ENCODE peak calls at places on chromosome 20, in five cellular contexts. N is prostate gland, V is esophagus squamous epithelium, A is left lung, H is bronchial epithelial cell. G is an unnamed sample.

GRCh38 chr20:10090588-10091166 is 55.9 kb downstream of the ANKEF1 start:
- DNase-seq in N (peak; percentile 38), V (no peak), A (peak; percentile 37), H (peak; percentile 74), G (peak; percentile 79)

GRCh38 chr20:2892376-2892775 is 19.1 kb downstream of the PTPRA start:
- DNase-seq in N (no peak), V (no peak), A (no peak), H (no peak), G (no peak)

GRCh38 chr20:59813126-59813947 is 120.1 kb downstream of the SYCP2 start:
- DNase-seq in N (no peak), V (no peak), A (no peak), H (no peak), G (no peak)

GRCh38 chr20:64146301-64146935 is 17.8 kb upstream of the MYT1 start:
- DNase-seq in N (no peak), V (no peak), A (no peak), H (no peak), G (no peak)

GRCh38 chr20:59603727-59604608 is at the start of gene PHACTR3:
- DNase-seq in N (no peak), V (no peak), A (no peak), H (no peak), G (no peak)

GRCh38 chr20:90651-91050 is 3.2 kb downstream of the DEFB125 start:
- DNase-seq in N (no peak), V (no peak), A (no peak), H (peak; percentile 92), G (peak; percentile 91)

GRCh38 chr20:63461364-63461763 is 11.1 kb downstream of the KCNQ2 start:
- DNase-seq in N (no peak), V (no peak), A (no peak), H (no peak), G (no peak)

GRCh38 chr20:14879020-14879697 is 541.7 kb upstream of the FLRT3 start:
- DNase-seq in N (no peak), V (no peak), A (no peak), H (peak; percentile 99), G (peak; percentile 95)

GRCh38 chr20:56391596-56392281 is at the start of gene AURKA:
- DNase-seq in N (no peak), V (no peak), A (no peak), H (no peak), G (no peak)

GRCh38 chr20:61186771-61187170 is 65.3 kb upstream of the CDH4 start:
- DNase-seq in N (no peak), V (no peak), A (no peak), H (peak; percentile 1), G (no peak)

GRCh38 chr20:57574954-57575353 is 14.0 kb downstream of the PCK1 start:
- DNase-seq in N (no peak), V (no peak), A (no peak), H (no peak), G (no peak)

GRCh38 chr20:3080939-3081388 is 3.6 kb downstream of the AVP start:
- DNase-seq in N (no peak), V (no peak), A (peak; percentile 47), H (no peak), G (no peak)

GRCh38 chr20:14672066-14672465 is 334.7 kb upstream of the FLRT3 start:
- DNase-seq in N (no peak), V (no peak), A (no peak), H (no peak), G (no peak)

GRCh38 chr20:3168079-3168828 is 5.1 kb downstream of the LZTS3 start:
- DNase-seq in N (peak; percentile 38), V (no peak), A (no peak), H (no peak), G (no peak)

GRCh38 chr20:11447371-11448100 is 470.2 kb upstream of the BTBD3 start:
- DNase-seq in N (no peak), V (no peak), A (no peak), H (no peak), G (no peak)

GRCh38 chr20:62428396-62429160 is 1.2 kb upstream of the RBBP8NL start:
- DNase-seq in N (no peak), V (no peak), A (no peak), H (no peak), G (no peak)

GRCh38 chr20:438581-439469 is 23.5 kb downstream of the TBC1D20 start:
- DNase-seq in N (no peak), V (no peak), A (no peak), H (no peak), G (no peak)

GRCh38 chr20:58647814-58648501 is 3.1 kb upstream of the STX16 start:
- DNase-seq in N (peak; percentile 58), V (no peak), A (no peak), H (no peak), G (no peak)

GRCh38 chr20:1405801-1406200 is 12.9 kb upstream of the FKBP1A start:
- DNase-seq in N (no peak), V (no peak), A (no peak), H (no peak), G (no peak)

GRCh38 chr20:63441777-63442493 is 30.5 kb downstream of the KCNQ2 start:
- DNase-seq in N (peak; percentile 22), V (no peak), A (no peak), H (peak; percentile 2), G (peak; percentile 7)

GRCh38 chr20:6562111-6562510 is 205.4 kb upstream of the BMP2 start:
- DNase-seq in N (no peak), V (no peak), A (no peak), H (peak; percentile 85), G (peak; percentile 91)

GRCh38 chr20:50681359-50682064 is 9.8 kb downstream of the RIPOR3 start:
- DNase-seq in N (no peak), V (no peak), A (no peak), H (no peak), G (no peak)

GRCh38 chr20:12969071-12969669 is 39.6 kb upstream of the SPTLC3 start:
- DNase-seq in N (no peak), V (no peak), A (no peak), H (peak; percentile 55), G (peak; percentile 53)

GRCh38 chr20:59159091-59159821 is 4.4 kb upstream of the ZNF831 start:
- DNase-seq in N (no peak), V (no peak), A (no peak), H (no peak), G (no peak)

GRCh38 chr20:57428611-57429496 is 37.7 kb downstream of the RBM38 start:
- DNase-seq in N (no peak), V (no peak), A (no peak), H (no peak), G (no peak)

GRCh38 chr20:38504368-38505090 is 31.9 kb downstream of the RALGAPB start:
- DNase-seq in N (no peak), V (no peak), A (no peak), H (no peak), G (no peak)

GRCh38 chr20:41654884-41655283 is 36.7 kb upstream of the CHD6 start:
- DNase-seq in N (no peak), V (no peak), A (no peak), H (no peak), G (peak; percentile 42)

GRCh38 chr20:38139919-38140753 is 24.9 kb downstream of the TGM2 start:
- DNase-seq in N (no peak), V (no peak), A (peak; percentile 25), H (no peak), G (no peak)

GRCh38 chr20:1894471-1894950 is 696 bp upstream of the SIRPA start:
- DNase-seq in N (peak; percentile 59), V (no peak), A (no peak), H (no peak), G (peak; percentile 71)

GRCh38 chr20:41133709-41134361 is 3.5 kb upstream of the PLCG1 start:
- DNase-seq in N (peak; percentile 63), V (no peak), A (no peak), H (peak; percentile 98), G (peak; percentile 99)

GRCh38 chr20:48761023-48761785 is 66.6 kb downstream of the PREX1 start:
- DNase-seq in N (no peak), V (no peak), A (peak; percentile 71), H (no peak), G (no peak)
- TF ChIP-seq CTCF in N (no peak), V (no peak), A (no peak), H (no peak), G (no peak)

DNA sequence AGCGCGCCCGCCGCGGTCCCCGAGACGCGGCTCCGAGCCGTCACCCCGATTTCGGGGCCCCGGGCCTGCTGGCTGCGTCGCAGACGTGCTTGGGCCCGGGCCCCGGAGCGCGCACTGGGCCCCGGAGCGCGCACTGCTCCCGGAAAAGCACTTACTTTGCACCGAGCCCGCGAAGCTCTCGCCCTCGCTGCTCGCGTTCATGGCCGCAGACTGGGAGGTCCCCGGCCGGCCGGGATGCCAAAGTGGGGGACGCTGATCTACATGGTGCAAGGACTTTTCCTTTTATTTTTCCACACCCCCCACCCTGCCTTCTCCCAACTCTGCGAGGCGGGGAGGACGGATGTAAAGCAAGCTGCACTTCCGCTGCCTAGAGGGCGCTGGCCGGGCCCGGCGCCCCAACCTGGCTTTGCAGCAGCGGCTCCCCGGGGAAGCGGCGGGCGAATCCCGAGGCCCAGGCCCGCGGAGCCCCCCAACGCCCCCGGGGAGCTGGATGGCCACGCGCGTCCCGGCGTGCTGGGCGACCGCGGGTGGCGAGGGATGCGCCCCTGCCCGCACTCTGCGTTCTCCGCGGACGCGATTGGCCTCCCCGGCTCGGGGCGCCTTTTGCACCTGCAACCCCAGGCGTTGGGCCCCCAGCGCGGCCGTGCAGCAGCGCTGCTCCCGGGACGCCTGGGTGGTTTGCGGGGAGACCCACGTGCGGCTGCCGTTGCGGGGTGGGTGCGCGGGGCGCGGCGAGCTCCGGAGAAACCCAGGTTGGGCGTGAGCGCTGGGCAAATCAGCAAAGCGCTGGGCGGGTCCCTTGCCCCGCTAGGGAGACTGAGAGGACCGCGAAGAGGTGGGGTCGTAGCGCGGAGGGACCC is at the start of gene ZFP64:
- DNase-seq in N (peak; percentile 75), V (no peak), A (peak; percentile 79), H (peak; percentile 60), G (peak; percentile 84)
- H3K4me3 ChIP-seq in N (peak within 1 kb of the TSS; percentile 63), V (peak within 1 kb of the TSS; percentile 80), A (peak within 1 kb of the TSS; percentile 97), H (peak within 1 kb of the TSS; percentile 68), G (peak within 1 kb of the TSS; percentile 76)

GRCh38 chr20:49115565-49115964 is 69.5 kb downstream of the CSE1L start:
- DNase-seq in N (no peak), V (no peak), A (no peak), H (no peak), G (no peak)
- TF ChIP-seq CTCF in N (no peak), V (no peak), A (no peak), H (no peak), G (no peak)

GRCh38 chr20:36155629-36155971 is 1.1 kb downstream of the EPB41L1 start:
- DNase-seq in N (no peak), V (no peak), A (no peak), H (no peak), G (no peak)

GRCh38 chr20:36153754-36154695 is 515 bp upstream of the EPB41L1 start:
- DNase-seq in N (peak; percentile 89), V (no peak), A (peak; percentile 90), H (peak; percentile 31), G (peak; percentile 67)

GRCh38 chr20:36154696-36155628 is at the start of gene EPB41L1:
- DNase-seq in N (peak; percentile 27), V (no peak), A (no peak), H (no peak), G (no peak)

GRCh38 chr20:36157610-36158009 is 3.1 kb downstream of the EPB41L1 start:
- DNase-seq in N (no peak), V (no peak), A (no peak), H (no peak), G (no peak)

DNA sequence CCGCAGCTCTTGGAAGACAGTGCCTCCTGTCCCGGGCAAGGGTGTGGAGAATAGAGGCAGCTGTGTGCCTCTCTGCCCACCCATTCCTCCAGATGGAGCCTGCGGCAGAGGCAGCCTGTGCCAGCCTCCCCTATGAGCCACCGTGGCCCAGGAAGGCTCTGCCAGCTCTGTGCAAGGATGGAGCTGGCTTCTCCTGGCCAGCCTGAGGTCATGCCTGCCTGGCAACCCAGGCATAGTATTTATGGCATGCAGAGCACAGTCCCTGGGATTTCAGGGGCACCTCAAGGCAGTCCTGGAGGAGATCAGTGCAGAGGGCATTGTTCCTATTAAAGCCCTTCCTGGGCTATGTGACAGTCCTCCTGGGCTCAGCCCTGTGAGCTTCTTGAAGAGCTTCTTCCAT is 1.5 kb downstream of the EPB41L1 start:
- DNase-seq in N (no peak), V (no peak), A (no peak), H (no peak), G (no peak)
- H3K4me3 ChIP-seq in N (no peak overlapping the region), V (no peak overlapping the region), A (no peak overlapping the region), H (no peak overlapping the region), G (no peak overlapping the region)

G was measured in epithelial cell of esophagus.